ENCODE peak calls at places on chromosomes 12 and 14, in ten cellular contexts. A is cardiac muscle cell; U is H4; P is D721Med; C is ecto neural progenitor cell; I is GM03348; X is mesendoderm; H is psoas muscle; G is activated CD4-positive, alpha-beta T cell treated with anti-CD3 and anti-CD28 coated beads for 36 hours; E is ACHN. D is an unnamed sample.

GRCh38 chr12:62800707-62801400 is 134.1 kb downstream of the PPM1H start:
- DNase-seq in A (no peak), U (no peak), P (no peak), C (no peak), I (peak), X (no peak), H (no peak), G (no peak), E (no peak), D (no peak)

GRCh38 chr12:76764856-76765255 is 941 bp downstream of the ZDHHC17 start:
- DNase-seq in A (peak), U (no peak), P (no peak), C (no peak), I (peak), X (no peak), H (no peak), G (no peak), E (peak), D (no peak)

GRCh38 chr12:69987453-69988102 is 162.6 kb downstream of the MYRFL start:
- DNase-seq in A (peak), U (peak), P (no peak), C (no peak), I (peak), X (peak), H (no peak), G (no peak), E (peak), D (no peak)

GRCh38 chr12:32049956-32050355 is 56.7 kb upstream of the BICD1 start:
- DNase-seq in A (no peak), U (peak), P (no peak), C (no peak), I (no peak), X (no peak), H (no peak), G (no peak), E (no peak), D (no peak)

GRCh38 chr12:111753144-111753881 is 13.4 kb upstream of the ALDH2 start:
- DNase-seq in A (peak), U (peak), P (peak), C (peak), I (peak), X (peak), H (peak), G (no peak), E (peak), D (no peak)

GRCh38 chr14:64091217-64091616 is 203.0 kb downstream of the ESR2 start:
- DNase-seq in A (no peak), U (no peak), P (no peak), C (no peak), I (no peak), X (no peak), H (no peak), G (no peak), E (no peak), D (no peak)

GRCh38 chr14:37272569-37272968 is 74.8 kb downstream of the MIPOL1 start:
- DNase-seq in A (no peak), U (no peak), P (no peak), C (no peak), I (no peak), X (no peak), H (no peak), G (no peak), E (no peak), D (no peak)

GRCh38 chr12:95074766-95075165 is 1.3 kb upstream of the NR2C1 start:
- DNase-seq in A (no peak), U (no peak), P (no peak), C (no peak), I (no peak), X (no peak), H (no peak), G (no peak), E (no peak), D (no peak)

GRCh38 chr12:58388261-58388660 is 446.9 kb downstream of the ATP23 start:
- DNase-seq in A (no peak), U (no peak), P (no peak), C (no peak), I (no peak), X (no peak), H (no peak), G (no peak), E (no peak), D (no peak)

GRCh38 chr12:164207-164606 is 49.8 kb downstream of the SLC6A12 start:
- DNase-seq in A (no peak), U (no peak), P (no peak), C (no peak), I (no peak), X (no peak), H (no peak), G (no peak), E (no peak), D (no peak)